ENCODE peak calls at places on chromosomes 1 and 21, in nine cellular contexts. One of them, this sample, is unnamed.
A peak's percentile ranks its signal among the peaks of the same experiment; 100 is the strongest.

GRCh38 chr1:41013812-41014211 is 7.7 kb downstream of the SLFNL1 start:
- DNase-seq in GM23338: no peak
- DNase-seq in osteoblast: no peak
- DNase-seq in neural progenitor cell: no peak
- DNase-seq in K562: no peak
- DNase-seq in GM12878: no peak
- DNase-seq in fibroblast of lung: no peak
- DNase-seq in neuronal stem cell: no peak
- DNase-seq in PC-3: no peak
- DNase-seq in this sample: no peak

GRCh38 chr1:178055779-178056471 is 38.0 kb upstream of the RASAL2 start:
- DNase-seq in osteoblast: no peak
- DNase-seq in GM23338: no peak
- DNase-seq in fibroblast of lung: peak; percentile 23
- DNase-seq in neuronal stem cell: no peak
- DNase-seq in neural progenitor cell: peak; percentile 45
- DNase-seq in GM12878: peak; percentile 32
- DNase-seq in K562: no peak
- DNase-seq in PC-3: peak; percentile 54
- DNase-seq in this sample: no peak

GRCh38 chr1:167909691-167910180 is 4.2 kb downstream of the ADCY10 start:
- DNase-seq in GM23338: no peak
- DNase-seq in fibroblast of lung: no peak
- DNase-seq in osteoblast: no peak
- DNase-seq in neural progenitor cell: no peak
- DNase-seq in K562: no peak
- DNase-seq in GM12878: no peak
- DNase-seq in PC-3: no peak
- DNase-seq in neuronal stem cell: no peak
- DNase-seq in this sample: peak; percentile 84

GRCh38 chr1:200888349-200888838 is 6.3 kb upstream of the INAVA start:
- DNase-seq in fibroblast of lung: no peak
- DNase-seq in neural progenitor cell: peak; percentile 16
- DNase-seq in osteoblast: no peak
- DNase-seq in PC-3: peak; percentile 53
- DNase-seq in K562: no peak
- DNase-seq in GM23338: peak; percentile 33
- DNase-seq in GM12878: peak; percentile 85
- DNase-seq in neuronal stem cell: no peak
- DNase-seq in this sample: no peak

GRCh38 chr1:17551755-17552234 is 12.3 kb downstream of the ARHGEF10L start:
- DNase-seq in neural progenitor cell: no peak
- DNase-seq in fibroblast of lung: peak; percentile 34
- DNase-seq in GM23338: no peak
- DNase-seq in neuronal stem cell: no peak
- DNase-seq in PC-3: peak; percentile 54
- DNase-seq in K562: no peak
- DNase-seq in GM12878: no peak
- DNase-seq in osteoblast: peak; percentile 92
- DNase-seq in this sample: peak; percentile 30

GRCh38 chr1:12618661-12619395 is 818 bp upstream of the DHRS3 start:
- DNase-seq in neuronal stem cell: no peak
- DNase-seq in osteoblast: peak; percentile 95
- DNase-seq in GM23338: peak; percentile 86
- DNase-seq in neural progenitor cell: peak; percentile 79
- DNase-seq in GM12878: no peak
- DNase-seq in K562: peak; percentile 80
- DNase-seq in PC-3: peak; percentile 87
- DNase-seq in fibroblast of lung: peak; percentile 91
- DNase-seq in this sample: peak; percentile 77

GRCh38 chr1:171743014-171743870 is 1.4 kb upstream of the VAMP4 start:
- DNase-seq in K562: no peak
- DNase-seq in fibroblast of lung: peak; percentile 88
- DNase-seq in PC-3: peak; percentile 98
- DNase-seq in GM12878: no peak
- DNase-seq in osteoblast: peak; percentile 43
- DNase-seq in neural progenitor cell: no peak
- DNase-seq in neuronal stem cell: no peak
- DNase-seq in GM23338: no peak
- DNase-seq in this sample: peak; percentile 69

GRCh38 chr1:159959451-159959850 is 5.4 kb upstream of the SLAMF9 start:
- DNase-seq in PC-3: peak; percentile 94
- DNase-seq in fibroblast of lung: peak; percentile 11
- DNase-seq in osteoblast: no peak
- DNase-seq in K562: no peak
- DNase-seq in neuronal stem cell: no peak
- DNase-seq in GM23338: no peak
- DNase-seq in GM12878: no peak
- DNase-seq in neural progenitor cell: no peak
- DNase-seq in this sample: peak; percentile 69

GRCh38 chr21:40166291-40166843 is 299.1 kb downstream of the PCP4 start:
- DNase-seq in K562: no peak
- DNase-seq in neuronal stem cell: peak; percentile 9
- DNase-seq in PC-3: no peak
- DNase-seq in neural progenitor cell: peak; percentile 41
- DNase-seq in GM12878: no peak
- DNase-seq in fibroblast of lung: peak; percentile 68
- DNase-seq in GM23338: peak; percentile 6
- DNase-seq in osteoblast: no peak
- DNase-seq in this sample: no peak

GRCh38 chr1:248834343-248834940 is 3.6 kb upstream of the ZNF672 start:
- DNase-seq in GM12878: no peak
- DNase-seq in osteoblast: no peak
- DNase-seq in neural progenitor cell: no peak
- DNase-seq in GM23338: no peak
- DNase-seq in neuronal stem cell: no peak
- DNase-seq in fibroblast of lung: no peak
- DNase-seq in PC-3: no peak
- DNase-seq in K562: no peak
- DNase-seq in this sample: no peak

GRCh38 chr1:38392866-38393265 is 346.3 kb upstream of the POU3F1 start:
- DNase-seq in neuronal stem cell: no peak
- DNase-seq in GM12878: no peak
- DNase-seq in K562: no peak
- DNase-seq in neural progenitor cell: no peak
- DNase-seq in osteoblast: no peak
- DNase-seq in PC-3: no peak
- DNase-seq in fibroblast of lung: no peak
- DNase-seq in GM23338: no peak
- DNase-seq in this sample: no peak

GRCh38 chr1:109272831-109273547 is 10.0 kb downstream of the PSRC1 start:
- DNase-seq in PC-3: peak; percentile 47
- DNase-seq in neuronal stem cell: no peak
- DNase-seq in neural progenitor cell: no peak
- DNase-seq in osteoblast: peak; percentile 80
- DNase-seq in GM12878: no peak
- DNase-seq in GM23338: no peak
- DNase-seq in K562: no peak
- DNase-seq in fibroblast of lung: no peak
- DNase-seq in this sample: no peak

GRCh38 chr1:169321539-169321938 is 46.1 kb downstream of the NME7 start:
- DNase-seq in GM12878: no peak
- DNase-seq in fibroblast of lung: peak; percentile 55
- DNase-seq in GM23338: no peak
- DNase-seq in neural progenitor cell: no peak
- DNase-seq in osteoblast: peak; percentile 54
- DNase-seq in PC-3: peak; percentile 85
- DNase-seq in neuronal stem cell: no peak
- DNase-seq in K562: no peak
- DNase-seq in this sample: no peak

GRCh38 chr1:231460614-231461013 is 38.5 kb upstream of the EGLN1 start:
- DNase-seq in PC-3: no peak
- DNase-seq in GM12878: peak; percentile 40
- DNase-seq in K562: no peak
- DNase-seq in osteoblast: no peak
- DNase-seq in neural progenitor cell: no peak
- DNase-seq in neuronal stem cell: no peak
- DNase-seq in fibroblast of lung: peak; percentile 84
- DNase-seq in GM23338: no peak
- DNase-seq in this sample: no peak

GRCh38 chr1:209527993-209528392 is 55.5 kb upstream of the CAMK1G start:
- DNase-seq in GM23338: no peak
- DNase-seq in neural progenitor cell: no peak
- DNase-seq in K562: no peak
- DNase-seq in osteoblast: no peak
- DNase-seq in PC-3: peak; percentile 78
- DNase-seq in fibroblast of lung: peak; percentile 23
- DNase-seq in neuronal stem cell: no peak
- DNase-seq in GM12878: no peak
- DNase-seq in this sample: no peak

GRCh38 chr1:61358770-61359455 is 276.6 kb downstream of the NFIA start:
- DNase-seq in GM23338: no peak
- DNase-seq in osteoblast: peak; percentile 34
- DNase-seq in neuronal stem cell: no peak
- DNase-seq in neural progenitor cell: no peak
- DNase-seq in fibroblast of lung: no peak
- DNase-seq in K562: no peak
- DNase-seq in PC-3: peak; percentile 70
- DNase-seq in GM12878: no peak
- DNase-seq in this sample: no peak

GRCh38 chr21:42350271-42350885 is 416 bp downstream of the TFF2 start:
- DNase-seq in fibroblast of lung: no peak
- DNase-seq in PC-3: no peak
- DNase-seq in neural progenitor cell: no peak
- DNase-seq in neuronal stem cell: no peak
- DNase-seq in GM23338: no peak
- DNase-seq in GM12878: no peak
- DNase-seq in osteoblast: no peak
- DNase-seq in K562: no peak
- DNase-seq in this sample: no peak
- H3K27ac ChIP-seq in fibroblast of lung: no peak overlapping the region
- H3K27ac ChIP-seq in PC-3: peak overlapping the region; percentile 87
- H3K27ac ChIP-seq in neural progenitor cell: no peak overlapping the region
- H3K27ac ChIP-seq in neuronal stem cell: no peak overlapping the region
- H3K27ac ChIP-seq in GM23338: no peak overlapping the region
- H3K27ac ChIP-seq in GM12878: no peak overlapping the region
- H3K27ac ChIP-seq in osteoblast: no peak overlapping the region
- H3K27ac ChIP-seq in K562: no peak overlapping the region
- H3K27ac ChIP-seq in this sample: no peak overlapping the region

GRCh38 chr1:93714350-93714749 is 32.7 kb upstream of the BCAR3 start:
- DNase-seq in osteoblast: no peak
- DNase-seq in K562: no peak
- DNase-seq in GM12878: no peak
- DNase-seq in neural progenitor cell: no peak
- DNase-seq in fibroblast of lung: no peak
- DNase-seq in neuronal stem cell: no peak
- DNase-seq in PC-3: no peak
- DNase-seq in GM23338: no peak
- DNase-seq in this sample: no peak

GRCh38 chr1:93716974-93717373 is 35.3 kb upstream of the BCAR3 start:
- DNase-seq in neuronal stem cell: no peak
- DNase-seq in GM12878: no peak
- DNase-seq in fibroblast of lung: peak; percentile 53
- DNase-seq in PC-3: peak; percentile 63
- DNase-seq in GM23338: no peak
- DNase-seq in neural progenitor cell: no peak
- DNase-seq in osteoblast: no peak
- DNase-seq in K562: no peak
- DNase-seq in this sample: no peak

GRCh38 chr1:93717639-93718038 is 36.0 kb upstream of the BCAR3 start:
- DNase-seq in fibroblast of lung: no peak
- DNase-seq in neuronal stem cell: no peak
- DNase-seq in GM12878: no peak
- DNase-seq in GM23338: no peak
- DNase-seq in PC-3: no peak
- DNase-seq in K562: no peak
- DNase-seq in neural progenitor cell: no peak
- DNase-seq in osteoblast: no peak
- DNase-seq in this sample: no peak

GRCh38 chr1:93716163-93716562 is 34.5 kb upstream of the BCAR3 start:
- DNase-seq in K562: no peak
- DNase-seq in neural progenitor cell: no peak
- DNase-seq in fibroblast of lung: no peak
- DNase-seq in PC-3: no peak
- DNase-seq in GM12878: no peak
- DNase-seq in osteoblast: no peak
- DNase-seq in GM23338: no peak
- DNase-seq in neuronal stem cell: no peak
- DNase-seq in this sample: no peak

GRCh38 chr1:93715529-93716126 is 34.0 kb upstream of the BCAR3 start:
- DNase-seq in neuronal stem cell: no peak
- DNase-seq in neural progenitor cell: no peak
- DNase-seq in PC-3: no peak
- DNase-seq in GM12878: no peak
- DNase-seq in K562: no peak
- DNase-seq in osteoblast: no peak
- DNase-seq in fibroblast of lung: peak; percentile 83
- DNase-seq in GM23338: no peak
- DNase-seq in this sample: no peak
- H2AFZ ChIP-seq in neuronal stem cell: no peak overlapping the region
- H2AFZ ChIP-seq in neural progenitor cell: no peak overlapping the region
- H2AFZ ChIP-seq in PC-3: no peak overlapping the region
- H2AFZ ChIP-seq in GM12878: no peak overlapping the region
- H2AFZ ChIP-seq in K562: no peak overlapping the region
- H2AFZ ChIP-seq in osteoblast: peak overlapping the region; percentile 41
- H2AFZ ChIP-seq in fibroblast of lung: no peak overlapping the region
- H2AFZ ChIP-seq in GM23338: peak overlapping the region; percentile 66
- H2AFZ ChIP-seq in this sample: no peak overlapping the region

GRCh38 chr1:54499097-54500029 is 48.7 kb upstream of the ACOT11 start:
- DNase-seq in PC-3: peak; percentile 54
- DNase-seq in osteoblast: peak; percentile 92
- DNase-seq in GM12878: no peak
- DNase-seq in neuronal stem cell: no peak
- DNase-seq in fibroblast of lung: peak; percentile 56
- DNase-seq in neural progenitor cell: peak; percentile 77
- DNase-seq in K562: peak; percentile 48
- DNase-seq in GM23338: peak; percentile 90
- DNase-seq in this sample: peak; percentile 44
- H3K27ac ChIP-seq in PC-3: no peak overlapping the region
- H3K27ac ChIP-seq in osteoblast: no peak overlapping the region
- H3K27ac ChIP-seq in GM12878: no peak overlapping the region
- H3K27ac ChIP-seq in neuronal stem cell: no peak overlapping the region
- H3K27ac ChIP-seq in fibroblast of lung: no peak overlapping the region
- H3K27ac ChIP-seq in neural progenitor cell: no peak overlapping the region
- H3K27ac ChIP-seq in K562: no peak overlapping the region
- H3K27ac ChIP-seq in GM23338: no peak overlapping the region
- H3K27ac ChIP-seq in this sample: no peak overlapping the region

DNA sequence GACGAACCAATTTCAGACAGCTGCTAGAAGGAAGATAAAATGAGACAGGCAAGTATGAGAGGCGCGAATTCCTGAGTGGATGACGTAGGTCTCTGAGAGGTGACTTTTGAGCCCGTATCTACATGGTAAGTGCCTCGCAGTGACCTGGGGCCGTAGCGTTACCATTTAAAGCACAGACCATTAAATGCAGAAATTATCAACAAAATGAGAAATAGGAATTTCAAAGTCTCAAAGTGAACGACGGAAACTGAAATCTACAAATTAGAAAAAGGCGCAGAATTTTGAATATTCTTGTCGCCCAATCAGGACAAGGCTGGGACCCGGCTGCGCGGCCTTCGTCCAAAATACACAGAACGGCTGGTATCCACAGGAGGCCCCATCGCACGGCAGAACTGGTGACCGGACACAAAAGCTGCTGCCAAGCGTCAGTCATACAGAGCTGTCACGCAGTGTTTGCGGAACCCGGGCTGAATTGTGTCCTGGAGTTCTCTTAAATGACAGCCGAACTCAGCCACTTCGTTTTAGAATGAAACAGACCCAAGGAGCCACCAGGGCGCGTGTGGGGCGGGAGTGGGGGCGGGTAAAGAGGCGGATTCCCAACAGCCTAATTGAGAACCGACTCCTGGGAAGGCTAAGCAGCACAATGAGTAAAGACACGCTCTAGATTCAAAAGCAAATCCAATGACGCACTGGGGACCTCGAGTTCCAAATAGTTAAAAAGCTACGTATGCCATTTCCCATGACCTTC is 13.8 kb upstream of the BOLA1 start:
- DNase-seq in neural progenitor cell: peak; percentile 86
- DNase-seq in GM12878: peak; percentile 55
- DNase-seq in K562: peak; percentile 54
- DNase-seq in neuronal stem cell: peak; percentile 69
- DNase-seq in fibroblast of lung: peak; percentile 82
- DNase-seq in PC-3: peak; percentile 94
- DNase-seq in osteoblast: peak; percentile 87
- DNase-seq in GM23338: peak; percentile 82
- DNase-seq in this sample: peak; percentile 95
- H2AFZ ChIP-seq in neural progenitor cell: no peak overlapping the region
- H2AFZ ChIP-seq in GM12878: peak overlapping the region; percentile 24
- H2AFZ ChIP-seq in K562: no peak overlapping the region
- H2AFZ ChIP-seq in neuronal stem cell: no peak overlapping the region
- H2AFZ ChIP-seq in fibroblast of lung: no peak overlapping the region
- H2AFZ ChIP-seq in PC-3: peak overlapping the region; percentile 11
- H2AFZ ChIP-seq in osteoblast: no peak overlapping the region
- H2AFZ ChIP-seq in GM23338: no peak overlapping the region
- H2AFZ ChIP-seq in this sample: peak overlapping the region; percentile 20

This sample was measured in trophoblast cell.